ENCODE peak calls at places on chromosomes 11 and 22, in ten cellular contexts. J, M, A, D, G, K, X, P, I and B are unnamed samples.

GRCh38 chr11:105923814-105924213 is 98.2 kb downstream of the MSANTD4 start:
- DNase-seq in M (no peak), K (no peak), X (no peak), A (no peak), J (no peak), I (no peak), D (no peak), P (no peak), G (no peak), B (no peak)

GRCh38 chr22:17379939-17380710 is 10.9 kb downstream of the CECR2 start:
- DNase-seq in P (no peak), A (no peak), G (no peak), J (no peak), D (no peak), X (no peak), I (no peak), K (no peak), M (no peak), B (no peak)

GRCh38 chr22:36386351-36386899 is 1.3 kb downstream of the MYH9 start:
- DNase-seq in D (no peak), X (peak; percentile 63), J (no peak), K (peak; percentile 69), I (no peak), P (no peak), G (no peak), A (no peak), M (peak; percentile 84), B (no peak)

GRCh38 chr11:13054278-13054677 is 45.2 kb downstream of the RASSF10 start:
- DNase-seq in X (no peak), I (no peak), D (no peak), J (no peak), G (no peak), K (no peak), M (no peak), P (no peak), A (no peak), B (no peak)

GRCh38 chr11:32432565-32433248 is 2.6 kb downstream of the WT1 start:
- DNase-seq in A (no peak), M (no peak), K (no peak), D (no peak), P (no peak), J (no peak), X (no peak), G (no peak), I (no peak), B (no peak)

GRCh38 chr22:23913306-23913660 is 19.1 kb downstream of the MIF start:
- DNase-seq in P (no peak), X (no peak), M (no peak), G (no peak), J (no peak), K (no peak), I (no peak), A (no peak), D (no peak), B (no peak)

GRCh38 chr11:1563149-1563638 is 8.9 kb downstream of the DUSP8 start:
- DNase-seq in K (no peak), J (no peak), G (no peak), P (no peak), D (no peak), M (peak; percentile 49), X (no peak), I (no peak), A (no peak), B (peak; percentile 64)

GRCh38 chr11:16942342-16942741 is 71.9 kb downstream of the PLEKHA7 start:
- DNase-seq in I (no peak), J (no peak), A (no peak), G (no peak), K (no peak), P (no peak), X (no peak), D (no peak), M (no peak), B (no peak)

GRCh38 chr11:131666617-131667016 is 296.2 kb downstream of the NTM start:
- DNase-seq in A (peak; percentile 30), P (no peak), G (no peak), K (no peak), M (no peak), I (no peak), J (no peak), D (no peak), X (no peak), B (no peak)

GRCh38 chr11:128929468-128929867 is 13.2 kb downstream of the TP53AIP1 start:
- DNase-seq in K (no peak), P (no peak), X (no peak), G (no peak), A (no peak), J (no peak), D (no peak), I (no peak), M (no peak), B (no peak)

GRCh38 chr22:43126506-43127165 is 16.1 kb downstream of the BIK start:
- DNase-seq in D (no peak), G (no peak), P (peak; percentile 65), I (no peak), J (peak; percentile 57), K (peak; percentile 72), M (no peak), A (no peak), X (no peak), B (no peak)

GRCh38 chr11:68994161-68994890 is 13.5 kb upstream of the MRGPRD start:
- DNase-seq in M (peak; percentile 64), K (no peak), J (no peak), I (no peak), P (no peak), X (no peak), D (no peak), G (no peak), A (peak; percentile 64), B (peak; percentile 57)

GRCh38 chr11:99505319-99505718 is 484.6 kb downstream of the CNTN5 start:
- DNase-seq in K (no peak), I (no peak), D (no peak), P (no peak), A (no peak), G (no peak), X (no peak), J (no peak), M (no peak), B (no peak)
- TF ChIP-seq EP300 in K (no peak), I (no peak), D (no peak), P (no peak), A (no peak), G (no peak), X (no peak), J (no peak), M (no peak), B (no peak)

DNA sequence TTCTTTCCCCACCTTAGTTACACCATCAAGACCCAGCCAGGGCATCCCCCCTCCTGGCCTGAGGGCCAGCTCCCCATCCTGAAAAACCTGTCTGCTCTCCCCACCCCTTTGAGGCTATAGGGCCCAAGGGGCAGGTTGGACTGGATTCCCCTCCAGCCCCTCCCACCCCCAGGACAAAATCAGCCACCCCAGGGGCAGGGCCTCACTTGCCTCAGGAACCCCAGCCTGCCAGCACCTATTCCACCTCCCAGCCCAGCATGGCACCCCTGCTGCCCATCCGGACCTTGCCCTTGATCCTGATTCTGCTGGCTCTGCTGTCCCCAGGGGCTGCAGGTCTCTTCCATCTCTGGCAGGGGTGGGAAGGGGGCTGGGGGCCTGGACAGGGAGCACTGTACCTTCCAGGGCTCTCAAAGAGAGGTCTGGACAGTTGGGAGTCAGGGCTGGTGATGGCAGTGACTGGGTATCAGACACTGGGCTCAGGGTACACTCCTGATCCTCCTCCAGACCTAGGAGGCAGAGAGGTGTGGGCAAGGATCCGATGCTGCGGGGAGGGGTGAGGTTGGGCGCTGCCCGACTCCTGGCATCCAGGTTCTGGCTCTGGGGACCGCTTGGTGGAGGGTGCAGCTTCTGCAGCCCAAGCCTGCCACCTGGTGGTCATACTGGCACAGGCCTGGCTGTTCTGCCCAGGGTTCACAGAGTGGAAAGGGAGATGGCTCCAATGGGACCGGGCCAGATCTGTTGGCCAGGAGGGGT is at the start of gene UPK2:
- DNase-seq in P (peak; percentile 64), G (peak; percentile 84), J (peak; percentile 93), D (peak; percentile 77), A (peak; percentile 94), X (peak; percentile 19), I (peak; percentile 75), K (peak; percentile 91), M (peak; percentile 86), B (peak; percentile 91)
- H3K36me3 ChIP-seq in P (no peaks in the 10 kb centered on the region), G (no peaks in the 10 kb centered on the region), J (no peaks in the 10 kb centered on the region), D (no peaks in the 10 kb centered on the region), A (no peaks in the 10 kb centered on the region), X (no peaks in the 10 kb centered on the region), I (no peaks in the 10 kb centered on the region), K (no peaks in the 10 kb centered on the region), M (no peaks in the 10 kb centered on the region), B (no peaks in the 10 kb centered on the region)

GRCh38 chr11:10275714-10276113 is 18.3 kb downstream of the SBF2 start:
- DNase-seq in X (no peak), P (no peak), J (no peak), G (no peak), I (no peak), A (no peak), D (no peak), M (no peak), K (no peak), B (no peak)
- TF ChIP-seq EP300 in X (no peak), P (no peak), J (no peak), G (no peak), I (no peak), A (no peak), D (no peak), M (no peak), K (no peak), B (no peak)

GRCh38 chr22:21780259-21780658 is 44.7 kb upstream of the YPEL1 start:
- DNase-seq in P (no peak), M (no peak), K (no peak), D (no peak), G (no peak), X (no peak), A (no peak), J (no peak), I (no peak), B (no peak)

GRCh38 chr22:21779444-21779843 is 43.9 kb upstream of the YPEL1 start:
- DNase-seq in D (no peak), G (no peak), X (no peak), P (no peak), M (no peak), A (no peak), J (no peak), K (no peak), I (no peak), B (no peak)

GRCh38 chr22:21775061-21775460 is 39.5 kb upstream of the YPEL1 start:
- DNase-seq in J (no peak), D (no peak), G (no peak), I (no peak), M (no peak), X (no peak), A (no peak), K (no peak), P (no peak), B (no peak)

DNA sequence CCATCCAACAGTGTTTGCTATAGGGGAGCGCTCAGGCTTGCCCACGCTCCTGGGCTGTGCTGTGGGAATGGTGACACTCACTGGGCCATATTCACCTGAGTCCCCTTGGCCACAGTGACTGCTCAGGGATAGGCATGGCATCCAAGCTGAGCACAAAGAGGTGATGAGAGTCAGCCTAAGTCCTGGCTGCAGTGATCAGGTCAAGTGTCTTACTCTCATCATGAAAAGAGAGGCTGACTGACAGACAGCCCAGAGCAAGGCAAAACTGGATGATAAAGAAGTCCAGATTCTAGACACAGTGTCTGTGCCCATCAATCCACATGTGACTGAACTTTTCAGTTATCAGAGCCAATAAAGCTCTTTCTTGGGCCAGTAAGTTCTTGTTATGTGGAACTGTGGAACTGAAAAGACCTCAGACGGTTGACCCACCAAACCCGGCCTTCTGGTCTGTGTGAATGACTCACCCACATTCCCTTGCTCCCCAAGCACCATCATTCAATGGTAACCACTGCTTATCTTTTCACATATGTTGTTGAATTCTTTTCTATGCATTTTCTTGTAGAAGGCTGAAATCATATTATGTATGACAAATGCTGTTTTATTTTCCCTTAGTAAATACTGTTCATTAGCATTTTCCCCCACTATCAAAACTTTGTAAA is 43.2 kb upstream of the YPEL1 start:
- DNase-seq in P (no peak), I (no peak), K (no peak), J (peak; percentile 17), A (no peak), G (no peak), X (no peak), M (no peak), D (no peak), B (no peak)
- H3K36me3 ChIP-seq in P (peaks cover 54% of the 10 kb centered on the region), I (peaks cover 9% of the 10 kb centered on the region), K (no peaks in the 10 kb centered on the region), J (peaks cover 58% of the 10 kb centered on the region), A (no peaks in the 10 kb centered on the region), G (no peaks in the 10 kb centered on the region), X (peaks cover 11% of the 10 kb centered on the region), M (peaks cover 13% of the 10 kb centered on the region), D (peaks cover 50% of the 10 kb centered on the region), B (peaks cover 27% of the 10 kb centered on the region)